ENCODE peak calls at places on chromosomes 11 and 22, in six cellular contexts. I, C, B, L, W and Z are unnamed samples.

GRCh38 chr11:102237096-102237735 is 80.1 kb upstream of the BIRC3 start:
- DNase-seq in B (no peak), I (no peak), L (no peak), W (no peak), C (no peak), Z (no peak)

GRCh38 chr11:65640483-65641207 is 2.7 kb downstream of the SIPA1 start:
- DNase-seq in C (peak), W (peak), I (no peak), B (no peak), L (peak), Z (no peak)

GRCh38 chr11:1460396-1460795 is 26.2 kb downstream of the MOB2 start:
- DNase-seq in B (no peak), I (no peak), L (peak), W (no peak), C (no peak), Z (no peak)

GRCh38 chr22:37749831-37750595 is 53.2 kb downstream of the TRIOBP start:
- DNase-seq in I (peak), W (no peak), L (no peak), C (no peak), B (no peak), Z (no peak)

GRCh38 chr11:64947202-64947814 is 11.6 kb upstream of the GPHA2 start:
- DNase-seq in L (no peak), W (no peak), C (no peak), I (no peak), B (no peak), Z (peak)

GRCh38 chr11:71251761-71252433 is 480 bp downstream of the SHANK2 start:
- DNase-seq in L (no peak), W (no peak), C (peak), B (peak), I (peak), Z (peak)

GRCh38 chr11:17601206-17602075 is 54.4 kb downstream of the OTOG start:
- DNase-seq in L (no peak), I (no peak), B (no peak), W (no peak), C (no peak), Z (peak)

GRCh38 chr11:23897453-23898289 is 599.2 kb upstream of the LUZP2 start:
- DNase-seq in C (no peak), B (no peak), W (no peak), L (no peak), I (no peak), Z (no peak)

GRCh38 chr11:33624082-33624481 is 76.5 kb downstream of the C11orf91 start:
- DNase-seq in B (peak), W (no peak), C (peak), L (peak), I (no peak), Z (no peak)

GRCh38 chr11:130763087-130763980 is 152.9 kb downstream of the SNX19 start:
- DNase-seq in L (no peak), B (no peak), I (peak), C (peak), W (no peak), Z (peak)

GRCh38 chr11:65112551-65113360 is 1.1 kb downstream of the TM7SF2 start:
- DNase-seq in C (peak), L (peak), B (peak), W (peak), I (peak), Z (peak)

GRCh38 chr22:32286290-32286840 is 31.2 kb upstream of the SLC5A4 start:
- DNase-seq in I (no peak), W (no peak), L (no peak), B (no peak), C (no peak), Z (no peak)

GRCh38 chr11:29019960-29020683 is 911.9 kb downstream of the METTL15 start:
- DNase-seq in W (no peak), B (no peak), C (no peak), L (no peak), I (no peak), Z (no peak)

GRCh38 chr11:34219862-34220490 is 114.5 kb downstream of the NAT10 start:
- DNase-seq in C (no peak), W (no peak), B (no peak), L (peak), I (no peak), Z (no peak)

GRCh38 chr11:70942593-70942992 is 309.8 kb downstream of the SHANK2 start:
- DNase-seq in W (peak), C (no peak), B (no peak), I (no peak), L (no peak), Z (no peak)

GRCh38 chr11:1234054-1234720 is 11.3 kb downstream of the MUC5B start:
- DNase-seq in L (peak), C (peak), B (peak), W (no peak), I (peak), Z (peak)

GRCh38 chr11:76224461-76225121 is 18.3 kb upstream of the WNT11 start:
- DNase-seq in B (no peak), L (peak), W (no peak), I (no peak), C (no peak), Z (no peak)

GRCh38 chr11:78350101-78350645 is 67.4 kb downstream of the GAB2 start:
- DNase-seq in W (peak), C (no peak), L (no peak), I (no peak), B (no peak), Z (no peak)

GRCh38 chr11:100746448-100746847 is 59.4 kb downstream of the ARHGAP42 start:
- DNase-seq in L (no peak), B (no peak), W (no peak), C (no peak), I (no peak), Z (no peak)

GRCh38 chr22:36443198-36443770 is 38.2 kb downstream of the TXN2 start:
- DNase-seq in B (no peak), I (no peak), L (no peak), W (peak), C (no peak), Z (no peak)

GRCh38 chr11:12502041-12502440 is 124.7 kb downstream of the PARVA start:
- DNase-seq in B (no peak), L (no peak), C (no peak), W (no peak), I (no peak), Z (no peak)

GRCh38 chr22:38881464-38881871 is 9.5 kb upstream of the CBX6 start:
- DNase-seq in W (no peak), L (peak), C (peak), B (no peak), I (peak), Z (peak)

GRCh38 chr22:47169801-47170140 is 407.3 kb downstream of the TBC1D22A start:
- DNase-seq in C (no peak), W (no peak), B (no peak), L (no peak), I (peak), Z (peak)

GRCh38 chr11:8006349-8006977 is 19.3 kb downstream of the EIF3F start:
- DNase-seq in B (no peak), W (peak), L (peak), C (peak), I (peak), Z (peak)

GRCh38 chr11:96333076-96333744 is 9.8 kb downstream of the MAML2 start:
- DNase-seq in B (no peak), C (no peak), L (no peak), I (no peak), W (no peak), Z (no peak)

GRCh38 chr11:71998649-71999310 is at the start of gene IL18BP:
- DNase-seq in C (no peak), I (no peak), L (no peak), B (no peak), W (peak), Z (peak)

GRCh38 chr22:30178180-30179126 is 68.1 kb downstream of the LIF start:
- DNase-seq in I (peak), B (no peak), L (no peak), W (no peak), C (no peak), Z (no peak)

GRCh38 chr22:45105281-45105700 is 58.4 kb upstream of the NUP50 start:
- DNase-seq in I (no peak), W (no peak), C (no peak), L (no peak), B (no peak), Z (peak)

GRCh38 chr22:49052023-49052538 is 775.6 kb downstream of the BRD1 start:
- DNase-seq in L (no peak), C (peak), B (peak), W (no peak), I (no peak), Z (no peak)

DNA sequence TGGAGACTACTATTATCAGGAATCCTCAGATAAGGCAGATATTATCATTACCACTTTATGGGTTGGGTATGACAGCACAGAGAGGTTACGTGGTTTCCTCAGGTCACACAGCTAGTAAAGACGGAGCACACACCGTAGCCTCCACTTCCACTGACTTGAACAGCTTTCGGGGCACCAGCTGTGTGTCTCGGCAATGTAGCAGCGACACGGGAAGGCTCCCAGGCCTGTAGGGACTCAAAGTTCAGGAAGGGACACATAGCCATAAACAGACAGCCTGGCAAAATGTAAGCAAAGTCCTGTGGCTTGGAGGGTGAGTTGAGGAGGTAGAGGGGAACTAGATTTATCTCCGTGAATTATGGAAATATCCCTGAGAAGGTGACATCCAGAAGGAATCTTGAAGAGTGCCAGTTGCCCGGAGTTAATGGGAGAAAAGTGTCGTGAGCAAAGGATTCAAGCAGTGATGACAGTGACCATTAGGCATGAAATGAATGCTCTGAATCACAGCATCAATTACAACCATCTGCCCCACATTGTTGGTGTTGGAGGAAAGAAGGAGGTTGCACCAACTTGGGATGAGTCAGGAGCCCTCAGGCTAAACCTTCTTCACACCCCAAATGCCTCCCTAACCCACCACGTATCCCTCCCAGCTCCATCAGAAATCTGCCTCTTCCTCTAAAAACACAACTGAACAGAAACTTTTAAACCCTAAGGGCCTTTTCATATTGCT is 106.7 kb upstream of the ASPHD2 start:
- DNase-seq in W (no peak), C (no peak), B (no peak), L (no peak), I (no peak), Z (peak)
- TF ChIP-seq CTCF in W (no peak), C (no peak), B (no peak), L (no peak), I (no peak), Z (no peak)

GRCh38 chr11:10476342-10476741 is 21.3 kb downstream of the AMPD3 start:
- DNase-seq in C (no peak), B (no peak), L (no peak), W (no peak), I (no peak), Z (peak)

GRCh38 chr11:10478066-10478465 is 23.0 kb downstream of the AMPD3 start:
- DNase-seq in I (no peak), L (no peak), B (no peak), C (no peak), W (no peak), Z (no peak)

GRCh38 chr11:10477690-10478046 is 22.6 kb downstream of the AMPD3 start:
- DNase-seq in B (no peak), C (no peak), W (no peak), I (no peak), L (no peak), Z (peak)

GRCh38 chr11:10478574-10479550 is 23.8 kb downstream of the AMPD3 start:
- DNase-seq in L (no peak), I (no peak), B (no peak), W (no peak), C (no peak), Z (no peak)

DNA sequence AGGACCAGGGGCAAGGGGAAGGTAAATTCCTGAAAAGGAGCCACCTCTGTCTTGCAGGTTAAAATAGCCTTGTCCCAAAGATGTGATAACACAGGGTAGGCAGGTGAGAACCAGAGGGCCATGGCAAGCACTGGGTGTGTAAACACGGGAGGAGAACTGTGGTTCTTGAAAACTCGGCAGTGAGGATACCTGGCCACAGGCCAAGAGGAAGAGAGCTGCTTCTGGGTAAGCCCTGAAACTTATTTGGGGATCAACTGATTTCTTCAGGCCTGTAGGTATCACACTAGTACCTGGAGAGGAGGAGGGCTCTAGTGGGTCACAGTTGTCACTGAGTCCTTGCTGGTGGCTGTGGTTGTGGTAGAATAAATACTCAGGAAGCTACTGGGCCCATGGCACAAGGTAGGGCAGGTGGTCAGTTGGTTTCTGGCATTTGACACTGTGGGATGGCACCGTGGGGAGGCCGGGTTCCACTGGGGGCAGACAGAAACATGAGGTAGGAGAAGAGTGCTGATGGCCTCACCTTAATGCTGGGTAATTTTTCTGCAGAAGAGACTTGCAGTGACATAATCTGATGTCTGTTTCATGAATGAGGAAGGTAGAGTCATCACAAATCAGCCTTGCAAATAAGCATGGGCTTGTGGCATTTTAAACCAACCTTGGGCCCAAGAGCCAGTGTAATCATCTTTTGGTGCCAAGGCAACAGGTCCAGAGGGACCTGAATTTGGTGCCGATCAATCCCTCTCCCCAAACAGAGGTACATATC is 22.0 kb downstream of the AMPD3 start:
- DNase-seq in C (no peak), L (no peak), B (no peak), W (peak), I (no peak), Z (peak)
- H3K27ac ChIP-seq in C (no peak), L (no peak), B (no peak), W (no peak), I (no peak), Z (no peak)

GRCh38 chr22:19641983-19642451 is 72.3 kb upstream of the SEPTIN5 start:
- DNase-seq in L (no peak), C (no peak), I (no peak), B (no peak), W (no peak), Z (peak)

GRCh38 chr22:19643448-19644313 is 70.6 kb upstream of the SEPTIN5 start:
- DNase-seq in W (peak), B (no peak), C (no peak), I (no peak), L (no peak), Z (no peak)

GRCh38 chr22:19639610-19640135 is 74.6 kb upstream of the SEPTIN5 start:
- DNase-seq in B (no peak), L (no peak), C (no peak), I (no peak), W (no peak), Z (peak)

GRCh38 chr22:19640306-19640705 is 74.0 kb upstream of the SEPTIN5 start:
- DNase-seq in L (no peak), C (no peak), B (no peak), I (no peak), W (no peak), Z (no peak)

GRCh38 chr22:19641254-19641982 is 72.9 kb upstream of the SEPTIN5 start:
- DNase-seq in B (no peak), W (no peak), I (peak), C (peak), L (no peak), Z (peak)
- TF ChIP-seq CTCF in B (peak), W (no peak), I (peak), C (no peak), L (peak), Z (peak)

DNA sequence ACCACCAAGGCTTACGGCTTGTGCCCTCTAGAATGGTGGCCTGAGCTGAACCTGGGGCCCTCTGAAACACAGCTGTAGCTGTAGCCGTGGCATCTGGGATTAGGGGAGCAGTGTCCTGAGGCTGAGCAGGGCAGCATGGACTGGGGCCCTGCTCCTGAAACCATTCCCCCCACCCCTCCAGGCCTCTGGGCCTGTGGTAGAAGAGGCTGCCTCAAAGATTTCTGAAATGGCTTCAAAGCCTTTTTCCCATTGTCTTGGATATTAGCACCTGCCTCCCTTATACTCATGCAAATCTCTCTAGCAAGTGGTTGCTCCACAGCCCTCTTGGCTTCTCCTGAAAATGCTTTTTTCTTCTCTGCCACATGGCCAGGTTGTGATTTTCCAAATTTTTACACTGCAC is 106.9 kb downstream of the CTNND1 start:
- DNase-seq in B (no peak), W (no peak), I (no peak), L (no peak), C (no peak), Z (no peak)
- H3K27ac ChIP-seq in B (no peak), W (no peak), I (no peak), L (no peak), C (no peak), Z (no peak)

GRCh38 chr11:63427971-63428508 is 58.5 kb downstream of the SLC22A9 start:
- DNase-seq in B (no peak), W (no peak), C (no peak), L (no peak), I (no peak), Z (no peak)
- TF ChIP-seq CTCF in B (no peak), W (no peak), C (no peak), L (no peak), I (no peak), Z (no peak)

GRCh38 chr11:35949242-35949641 is 5.4 kb downstream of the LDLRAD3 start:
- DNase-seq in L (no peak), C (no peak), W (no peak), B (no peak), I (no peak), Z (no peak)
- H3K27ac ChIP-seq in L (no peak), C (no peak), W (no peak), B (no peak), I (no peak), Z (no peak)

DNA sequence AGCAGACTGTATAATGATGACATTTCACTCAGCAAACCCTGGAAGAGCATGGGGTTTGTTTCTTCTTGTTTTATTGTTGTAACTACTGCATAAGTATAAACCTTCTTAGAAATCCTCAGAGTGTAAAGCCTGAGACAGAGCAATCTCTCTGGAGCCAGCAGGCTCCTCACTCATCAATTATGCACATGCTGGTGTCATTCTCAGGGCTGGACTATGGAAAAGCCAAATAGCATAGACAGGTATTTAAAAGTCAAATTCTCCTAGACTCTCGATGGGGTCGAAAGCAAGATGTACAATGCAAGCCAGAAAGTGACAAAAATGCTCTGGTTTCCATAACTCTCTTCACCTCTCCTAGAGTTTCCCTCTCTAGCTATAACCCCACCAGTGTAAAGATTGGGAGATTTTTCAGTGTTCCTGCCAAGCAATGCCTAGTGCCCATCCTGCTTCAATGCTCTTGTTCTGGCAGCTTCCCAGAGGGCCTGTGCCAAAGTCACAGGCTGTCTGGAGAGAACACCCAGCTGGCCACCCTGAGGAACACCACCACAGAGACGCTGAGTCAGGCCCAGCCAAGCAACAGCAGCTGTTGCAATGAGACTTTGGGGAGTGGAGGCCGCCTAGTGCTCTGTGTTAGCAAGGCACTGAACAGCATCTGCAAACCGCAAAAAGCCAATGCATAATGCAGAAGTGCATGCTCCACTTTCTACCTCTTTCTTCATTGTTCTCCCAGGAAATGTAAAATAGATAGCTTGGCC is 167.9 kb downstream of the NXPE2 start:
- DNase-seq in L (peak), W (peak), I (peak), B (peak), C (no peak), Z (no peak)
- TF ChIP-seq CTCF in L (peak), W (no peak), I (no peak), B (no peak), C (no peak), Z (no peak)